ENCODE peak calls at places on chromosomes 2 and 18, in ten cellular contexts. T is ovary, L is tibial nerve, O is suprapubic skin, V is A549, I is K562, J is HepG2, W is GM12878, B is sigmoid colon, N is H1. Z is an unnamed sample. For H3K4me1, the result is how much of the 10 kb centered on the place peaks cover.

GRCh38 chr18:10670856-10671255 is 145.0 kb downstream of the NAPG start:
- DNase-seq in W (no peak), J (no peak), T (no peak), B (no peak), I (no peak), L (no peak), V (no peak), O (no peak), N (no peak), Z (no peak)

GRCh38 chr2:166563894-166564293 is 69.8 kb upstream of the SCN7A start:
- DNase-seq in B (no peak), N (no peak), O (no peak), T (no peak), I (no peak), J (no peak), W (no peak), L (no peak), V (no peak), Z (no peak)

GRCh38 chr2:223835701-223836532 is 1.5 kb downstream of the AP1S3 start:
- DNase-seq in V (no peak), N (no peak), O (no peak), B (no peak), L (no peak), T (no peak), W (peak), J (no peak), I (no peak), Z (no peak)

GRCh38 chr2:229282758-229283546 is 11.9 kb upstream of the PID1 start:
- DNase-seq in O (peak), B (peak), I (no peak), W (no peak), J (no peak), N (no peak), T (peak), L (peak), V (no peak), Z (peak)

GRCh38 chr2:223797073-223797472 is 40.3 kb downstream of the AP1S3 start:
- DNase-seq in W (no peak), L (no peak), J (no peak), N (no peak), I (no peak), V (peak), O (no peak), B (no peak), T (no peak), Z (peak)

GRCh38 chr2:127092951-127093516 is 13.9 kb downstream of the BIN1 start:
- DNase-seq in O (no peak), B (no peak), T (peak), I (no peak), L (no peak), V (no peak), N (no peak), J (no peak), W (no peak), Z (no peak)

GRCh38 chr2:11907178-11907577 is 160.7 kb downstream of the LPIN1 start:
- DNase-seq in B (no peak), J (no peak), L (no peak), W (no peak), T (no peak), O (no peak), V (no peak), N (no peak), I (no peak), Z (no peak)

GRCh38 chr2:235505210-235505741 is 11.4 kb downstream of the AGAP1 start:
- DNase-seq in L (no peak), V (no peak), N (peak), J (peak), T (no peak), B (no peak), W (no peak), O (no peak), I (no peak), Z (peak)

GRCh38 chr2:185738679-185739472 is at the start of gene FSIP2:
- DNase-seq in V (no peak), T (peak), W (no peak), I (peak), N (peak), J (peak), B (peak), L (peak), O (no peak), Z (peak)

GRCh38 chr2:63497561-63497960 is 90.7 kb downstream of the WDPCP start:
- DNase-seq in O (no peak), L (no peak), T (no peak), I (no peak), J (no peak), N (no peak), V (no peak), W (no peak), B (no peak), Z (no peak)

GRCh38 chr18:62616331-62616805 is 93.5 kb downstream of the ZCCHC2 start:
- DNase-seq in I (no peak), T (no peak), N (no peak), L (no peak), W (no peak), O (no peak), V (no peak), J (peak), B (peak), Z (no peak)

GRCh38 chr2:119389615-119390306 is 23.0 kb downstream of the DBI start:
- DNase-seq in V (no peak), N (no peak), T (peak), J (no peak), B (no peak), W (no peak), L (peak), O (peak), I (peak), Z (peak)

GRCh38 chr2:241496904-241497877 is 11.2 kb downstream of the STK25 start:
- DNase-seq in L (no peak), J (no peak), W (no peak), T (no peak), B (no peak), V (no peak), I (no peak), N (no peak), O (no peak), Z (peak)

GRCh38 chr2:174224125-174224524 is 24.2 kb downstream of the OLA1 start:
- DNase-seq in T (no peak), W (no peak), B (no peak), N (no peak), V (no peak), O (no peak), I (peak), L (no peak), J (no peak), Z (no peak)

GRCh38 chr2:47653909-47654789 is 128.8 kb upstream of the MSH6 start:
- DNase-seq in O (no peak), T (peak), V (peak), L (no peak), N (peak), W (no peak), J (peak), I (peak), B (no peak), Z (no peak)

GRCh38 chr2:109355192-109355843 is 226.3 kb downstream of the SH3RF3 start:
- DNase-seq in B (no peak), W (no peak), L (no peak), V (no peak), J (no peak), I (no peak), O (no peak), N (peak), T (no peak), Z (peak)

GRCh38 chr2:109136542-109136941 is 7.5 kb downstream of the SH3RF3 start:
- DNase-seq in I (no peak), N (no peak), B (no peak), J (no peak), V (no peak), O (no peak), W (no peak), L (no peak), T (no peak), Z (no peak)

GRCh38 chr2:51290725-51291124 is 258.8 kb upstream of the NRXN1 start:
- DNase-seq in V (no peak), N (no peak), W (no peak), B (no peak), J (no peak), L (no peak), I (no peak), O (no peak), T (no peak), Z (no peak)

GRCh38 chr18:49059028-49059670 is 108.4 kb upstream of the SMAD7 start:
- DNase-seq in J (peak), O (no peak), W (no peak), B (no peak), N (no peak), V (peak), I (peak), T (no peak), L (no peak), Z (no peak)

GRCh38 chr18:60982958-60983357 is 350.3 kb upstream of the CDH20 start:
- DNase-seq in W (no peak), O (no peak), I (no peak), T (no peak), L (no peak), B (no peak), V (no peak), J (no peak), N (no peak), Z (no peak)

GRCh38 chr2:29130295-29130694 is 15.1 kb downstream of the CLIP4 start:
- DNase-seq in W (no peak), V (peak), J (peak), O (no peak), T (no peak), B (no peak), I (peak), L (no peak), N (no peak), Z (no peak)

DNA sequence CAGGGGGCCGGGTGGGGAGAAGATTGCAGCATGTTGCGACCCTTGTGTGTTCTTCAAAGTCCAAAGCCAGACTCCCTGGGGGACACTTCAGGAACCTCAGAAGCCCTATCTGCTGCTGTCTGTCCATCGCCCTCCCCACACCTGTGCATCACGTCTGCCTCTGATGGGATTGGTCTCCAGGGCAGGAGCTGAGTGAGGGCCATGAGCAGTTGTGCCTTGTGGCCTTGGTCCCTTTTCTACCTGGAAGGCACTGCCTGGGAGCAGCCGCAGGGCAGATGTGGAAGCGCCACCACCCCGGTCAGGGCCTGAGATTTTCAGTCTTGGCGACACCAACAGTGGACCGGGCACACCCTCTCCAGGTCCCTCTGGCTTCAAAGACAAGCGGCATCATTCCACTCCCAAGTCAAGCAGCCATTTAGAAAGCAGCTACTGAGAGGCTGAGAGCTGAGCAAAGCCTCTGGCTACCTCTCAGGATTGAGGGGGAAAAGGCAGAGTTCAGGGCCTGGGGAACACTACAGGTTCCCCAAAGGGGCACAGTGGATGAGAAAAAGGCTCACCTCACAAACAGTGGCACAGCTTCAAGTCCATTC is 210.0 kb upstream of the RAB6C start:
- DNase-seq in L (no peak), J (no peak), W (no peak), O (no peak), V (no peak), N (no peak), B (no peak), I (no peak), T (no peak), Z (no peak)
- H3K4me3 ChIP-seq in L (no peak), J (no peak), W (no peak), O (no peak), V (no peak), N (no peak), B (no peak), I (no peak), T (no peak), Z (no peak)

GRCh38 chr2:177669201-177669600 is 276.6 kb downstream of the AGPS start:
- DNase-seq in O (no peak), N (no peak), J (no peak), B (no peak), W (no peak), L (no peak), I (no peak), T (no peak), V (no peak), Z (no peak)
- H3K4me1 ChIP-seq in O (under half), N (under half), J (under half), B (under half), W (under half), L (under half), I (under half), T (under half), V (under half), Z (under half)

DNA sequence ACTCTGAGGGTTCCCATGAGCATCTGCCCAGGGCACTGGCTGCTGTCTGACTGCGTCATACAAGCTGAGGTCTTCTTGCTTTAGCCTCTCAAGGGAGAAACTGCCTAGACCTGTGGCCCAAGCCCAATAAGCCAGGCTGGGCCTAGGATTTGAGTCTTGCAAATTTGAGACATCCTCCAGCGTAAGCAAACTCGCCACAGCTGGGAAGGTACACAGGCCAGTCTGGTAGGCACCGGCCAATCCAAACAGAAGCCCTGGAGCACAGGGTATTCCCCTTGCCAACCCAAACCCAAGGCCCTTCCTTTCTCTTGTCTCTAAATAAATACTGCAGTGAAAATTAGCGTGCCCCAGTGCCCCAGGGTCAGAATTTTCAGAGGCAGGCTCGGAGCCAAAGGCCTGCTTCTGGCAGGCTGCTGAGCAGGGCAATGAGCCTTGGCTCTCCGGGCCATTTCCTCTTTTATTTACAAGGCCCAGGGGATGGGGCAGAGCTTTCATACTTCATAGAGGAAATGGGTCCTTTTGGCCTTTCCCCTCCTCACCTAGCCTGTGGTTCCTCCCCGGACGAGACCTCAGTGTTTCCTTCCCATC is 33.3 kb downstream of the POLR1A start:
- DNase-seq in B (no peak), I (no peak), V (peak), L (peak), J (no peak), O (no peak), N (no peak), T (no peak), W (no peak), Z (peak)
- TF ChIP-seq EP300 in B (no peak), I (no peak), V (no peak), L (peak), J (no peak), O (no peak), N (no peak), T (no peak), W (no peak), Z (no peak)

DNA sequence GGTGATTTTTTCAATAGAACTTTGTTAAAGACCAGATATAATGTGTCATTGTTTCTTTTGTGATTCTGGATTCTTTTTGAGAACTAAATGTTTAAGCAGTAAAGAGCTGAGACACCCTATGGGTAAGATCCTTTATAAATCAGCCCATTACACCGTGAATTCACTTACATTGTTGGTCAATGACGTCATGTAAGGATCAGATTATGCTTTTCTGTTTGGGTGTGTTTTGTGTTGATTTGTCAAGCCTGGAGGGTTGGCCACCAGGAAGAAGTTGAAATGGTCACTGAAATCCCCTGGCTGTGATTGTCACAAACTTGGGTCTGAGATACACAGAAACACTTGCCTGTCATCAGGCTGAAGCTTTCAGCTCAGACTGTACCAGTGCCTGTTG is 7.0 kb upstream of the SLC3A1 start:
- DNase-seq in L (no peak), T (no peak), N (no peak), J (no peak), V (peak), W (no peak), B (no peak), O (no peak), I (peak), Z (no peak)
- H3K4me3 ChIP-seq in L (no peak), T (no peak), N (no peak), J (no peak), V (no peak), W (no peak), B (no peak), O (no peak), I (no peak), Z (no peak)

Z was measured in stomach.